ENCODE peak calls at places on chromosomes 6 and 20, in four cellular contexts. One of them, this sample, is unnamed.

GRCh38 chr20:43363506-43363905 is 94.2 kb upstream of the SRSF6 start:
- DNase-seq in astrocyte: no peak
- DNase-seq in neural progenitor cell: no peak
- DNase-seq in K562: no peak
- DNase-seq in this sample: no peak

GRCh38 chr20:15236812-15237211 is 899.4 kb upstream of the FLRT3 start:
- DNase-seq in K562: no peak
- DNase-seq in astrocyte: peak
- DNase-seq in neural progenitor cell: peak
- DNase-seq in this sample: peak

GRCh38 chr6:40427196-40427595 is 160.0 kb downstream of the LRFN2 start:
- DNase-seq in neural progenitor cell: no peak
- DNase-seq in astrocyte: no peak
- DNase-seq in K562: no peak
- DNase-seq in this sample: no peak

GRCh38 chr20:38198238-38198861 is 33.3 kb upstream of the TGM2 start:
- DNase-seq in astrocyte: peak
- DNase-seq in neural progenitor cell: no peak
- DNase-seq in K562: peak
- DNase-seq in this sample: no peak

GRCh38 chr20:371755-372542 is 8.6 kb upstream of the TRIB3 start:
- DNase-seq in K562: peak
- DNase-seq in neural progenitor cell: no peak
- DNase-seq in astrocyte: peak
- DNase-seq in this sample: peak

GRCh38 chr20:18166241-18166881 is 28.7 kb downstream of the KAT14 start:
- DNase-seq in K562: no peak
- DNase-seq in neural progenitor cell: no peak
- DNase-seq in astrocyte: no peak
- DNase-seq in this sample: no peak

GRCh38 chr6:132513821-132514545 is 1.1 kb upstream of the STX7 start:
- DNase-seq in neural progenitor cell: no peak
- DNase-seq in K562: peak
- DNase-seq in astrocyte: no peak
- DNase-seq in this sample: no peak

GRCh38 chr20:13525225-13525940 is 113.3 kb downstream of the TASP1 start:
- DNase-seq in astrocyte: peak
- DNase-seq in K562: no peak
- DNase-seq in neural progenitor cell: peak
- DNase-seq in this sample: peak

GRCh38 chr6:163741743-163742363 is 327.3 kb downstream of the QKI start:
- DNase-seq in astrocyte: no peak
- DNase-seq in neural progenitor cell: no peak
- DNase-seq in K562: peak
- DNase-seq in this sample: no peak

GRCh38 chr20:29079769-29080690 is 2177.4 kb upstream of the DEFB115 start:
- DNase-seq in astrocyte: no peak
- DNase-seq in neural progenitor cell: no peak
- DNase-seq in K562: peak
- DNase-seq in this sample: no peak

GRCh38 chr20:45911486-45912343 is at the start of gene PLTP:
- DNase-seq in neural progenitor cell: peak
- DNase-seq in astrocyte: peak
- DNase-seq in K562: peak
- DNase-seq in this sample: no peak

GRCh38 chr6:53111865-53112264 is 36.8 kb downstream of the GCM1 start:
- DNase-seq in neural progenitor cell: no peak
- DNase-seq in astrocyte: no peak
- DNase-seq in K562: no peak
- DNase-seq in this sample: peak

GRCh38 chr6:44110966-44111365 is 16.3 kb downstream of the MRPL14 start:
- DNase-seq in K562: no peak
- DNase-seq in neural progenitor cell: no peak
- DNase-seq in astrocyte: no peak
- DNase-seq in this sample: no peak

GRCh38 chr6:46015119-46015968 is at the start of gene CLIC5:
- DNase-seq in K562: no peak
- DNase-seq in neural progenitor cell: peak
- DNase-seq in astrocyte: no peak
- DNase-seq in this sample: no peak

GRCh38 chr20:38590682-38591483 is 9.9 kb downstream of the ADIG start:
- DNase-seq in K562: no peak
- DNase-seq in astrocyte: no peak
- DNase-seq in neural progenitor cell: peak
- DNase-seq in this sample: no peak

GRCh38 chr6:43887340-43887858 is 117.4 kb downstream of the VEGFA start:
- DNase-seq in K562: no peak
- DNase-seq in neural progenitor cell: no peak
- DNase-seq in astrocyte: no peak
- DNase-seq in this sample: no peak

GRCh38 chr20:37366749-37367148 is 20.8 kb downstream of the SRC start:
- DNase-seq in neural progenitor cell: no peak
- DNase-seq in astrocyte: no peak
- DNase-seq in K562: no peak
- DNase-seq in this sample: no peak

GRCh38 chr6:74057326-74057725 is 361.3 kb downstream of the CD109 start:
- DNase-seq in K562: no peak
- DNase-seq in neural progenitor cell: no peak
- DNase-seq in astrocyte: no peak
- DNase-seq in this sample: no peak

GRCh38 chr6:78835817-78836216 is 31.5 kb upstream of the IRAK1BP1 start:
- DNase-seq in neural progenitor cell: no peak
- DNase-seq in astrocyte: no peak
- DNase-seq in K562: no peak
- DNase-seq in this sample: no peak

GRCh38 chr6:44000164-44000842 is 126.9 kb downstream of the MRPL14 start:
- DNase-seq in astrocyte: peak
- DNase-seq in K562: no peak
- DNase-seq in neural progenitor cell: no peak
- DNase-seq in this sample: no peak

GRCh38 chr6:80523531-80523970 is 417.1 kb downstream of the BCKDHB start:
- DNase-seq in astrocyte: no peak
- DNase-seq in K562: peak
- DNase-seq in neural progenitor cell: peak
- DNase-seq in this sample: no peak

GRCh38 chr6:20740088-20740487 is 205.8 kb downstream of the CDKAL1 start:
- DNase-seq in K562: no peak
- DNase-seq in astrocyte: no peak
- DNase-seq in neural progenitor cell: no peak
- DNase-seq in this sample: no peak

GRCh38 chr6:68892432-68892831 is 257.4 kb downstream of the ADGRB3 start:
- DNase-seq in astrocyte: no peak
- DNase-seq in neural progenitor cell: no peak
- DNase-seq in K562: no peak
- DNase-seq in this sample: no peak

GRCh38 chr6:100138346-100139022 is 144.5 kb upstream of the MCHR2 start:
- DNase-seq in K562: no peak
- DNase-seq in astrocyte: no peak
- DNase-seq in neural progenitor cell: no peak
- DNase-seq in this sample: no peak

GRCh38 chr6:44216677-44217331 is at the start of gene MYMX:
- DNase-seq in K562: peak
- DNase-seq in neural progenitor cell: peak
- DNase-seq in astrocyte: no peak
- DNase-seq in this sample: no peak

GRCh38 chr6:31693535-31693934 is 9.6 kb downstream of the ABHD16A start:
- DNase-seq in neural progenitor cell: no peak
- DNase-seq in K562: no peak
- DNase-seq in astrocyte: no peak
- DNase-seq in this sample: no peak

GRCh38 chr20:15842872-15843271 is 730.4 kb downstream of the KIF16B start:
- DNase-seq in K562: no peak
- DNase-seq in astrocyte: no peak
- DNase-seq in neural progenitor cell: no peak
- DNase-seq in this sample: no peak

GRCh38 chr20:62367136-62367482 is at the start of gene LAMA5:
- DNase-seq in astrocyte: no peak
- DNase-seq in K562: peak
- DNase-seq in neural progenitor cell: peak
- DNase-seq in this sample: no peak

GRCh38 chr6:119541132-119541905 is 191.8 kb upstream of the MAN1A1 start:
- DNase-seq in K562: no peak
- DNase-seq in astrocyte: peak
- DNase-seq in neural progenitor cell: no peak
- DNase-seq in this sample: peak

GRCh38 chr20:37378785-37379598 is 33.1 kb downstream of the SRC start:
- DNase-seq in neural progenitor cell: no peak
- DNase-seq in astrocyte: peak
- DNase-seq in K562: peak
- DNase-seq in this sample: no peak

GRCh38 chr6:73675466-73676098 is 20.4 kb upstream of the CD109 start:
- DNase-seq in neural progenitor cell: peak
- DNase-seq in astrocyte: peak
- DNase-seq in K562: peak
- DNase-seq in this sample: peak

GRCh38 chr6:146548898-146549374 is 5.3 kb downstream of the RAB32 start:
- DNase-seq in neural progenitor cell: no peak
- DNase-seq in K562: peak
- DNase-seq in astrocyte: no peak
- DNase-seq in this sample: no peak

DNA sequence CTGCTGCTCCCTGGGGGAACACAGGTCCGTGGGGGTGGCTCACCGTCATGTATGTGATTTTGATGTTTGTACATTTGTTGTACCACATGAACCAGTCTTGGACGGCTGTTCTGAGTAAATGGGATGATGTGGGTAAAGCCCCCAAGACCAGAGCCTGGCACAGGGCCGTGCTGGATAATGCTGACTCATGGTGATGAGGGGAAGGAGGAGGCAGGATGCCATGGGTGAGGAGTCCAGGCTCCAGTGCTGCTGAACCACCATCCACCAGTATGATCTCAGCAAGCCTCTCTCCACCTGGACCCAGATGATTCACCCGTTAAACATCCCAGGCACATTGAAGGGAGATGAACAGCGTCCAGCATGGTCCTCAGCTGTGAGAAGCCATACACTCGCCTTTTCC is 9.6 kb upstream of the APCDD1L start:
- DNase-seq in neural progenitor cell: no peak
- DNase-seq in K562: no peak
- DNase-seq in astrocyte: peak
- DNase-seq in this sample: peak
- TF ChIP-seq EZH2 in neural progenitor cell: no peak
- TF ChIP-seq EZH2 in K562: no peak
- TF ChIP-seq EZH2 in astrocyte: no peak
- TF ChIP-seq EZH2 in this sample: no peak

GRCh38 chr6:108558372-108559096 is 2.2 kb upstream of the FOXO3 start:
- DNase-seq in neural progenitor cell: peak
- DNase-seq in astrocyte: peak
- DNase-seq in K562: peak
- DNase-seq in this sample: peak
- TF ChIP-seq EZH2 in neural progenitor cell: peak
- TF ChIP-seq EZH2 in astrocyte: no peak
- TF ChIP-seq EZH2 in K562: no peak
- TF ChIP-seq EZH2 in this sample: no peak

GRCh38 chr6:30463651-30464618 is 25.4 kb upstream of the HLA-E start:
- DNase-seq in K562: no peak
- DNase-seq in neural progenitor cell: no peak
- DNase-seq in astrocyte: peak
- DNase-seq in this sample: no peak
- TF ChIP-seq EZH2 in K562: no peak
- TF ChIP-seq EZH2 in neural progenitor cell: peak
- TF ChIP-seq EZH2 in astrocyte: peak
- TF ChIP-seq EZH2 in this sample: peak

DNA sequence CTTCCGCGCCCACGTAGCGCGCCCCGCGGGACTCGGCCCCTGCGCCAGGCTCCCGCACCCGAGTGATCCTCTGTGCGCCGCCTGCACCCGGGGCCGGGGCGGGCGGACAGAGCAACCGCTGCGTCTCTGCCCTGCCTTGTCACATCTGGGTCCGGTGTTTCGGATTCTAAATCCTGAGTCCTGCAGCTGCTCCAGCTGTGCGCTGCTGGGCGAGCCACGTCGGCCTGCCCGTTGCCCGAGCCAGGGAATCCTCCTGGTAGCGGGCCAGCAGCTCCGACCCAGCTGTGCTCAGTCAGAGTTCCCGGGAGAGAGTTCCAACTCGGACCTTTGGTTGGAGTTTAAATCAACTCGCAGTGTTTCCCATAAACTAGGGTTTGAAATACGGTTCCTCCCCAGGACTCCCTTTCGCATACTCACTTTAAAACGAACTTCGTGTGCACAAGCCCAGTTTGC is 268 bp upstream of the PDE10A start:
- DNase-seq in K562: no peak
- DNase-seq in astrocyte: no peak
- DNase-seq in neural progenitor cell: peak
- DNase-seq in this sample: no peak
- TF ChIP-seq EZH2 in K562: no peak
- TF ChIP-seq EZH2 in astrocyte: peak
- TF ChIP-seq EZH2 in neural progenitor cell: peak
- TF ChIP-seq EZH2 in this sample: peak

GRCh38 chr6:1383729-1384548 is 5.4 kb upstream of the FOXF2 start:
- DNase-seq in astrocyte: no peak
- DNase-seq in neural progenitor cell: peak
- DNase-seq in K562: no peak
- DNase-seq in this sample: no peak
- TF ChIP-seq EZH2 in astrocyte: peak
- TF ChIP-seq EZH2 in neural progenitor cell: peak
- TF ChIP-seq EZH2 in K562: no peak
- TF ChIP-seq EZH2 in this sample: peak

GRCh38 chr6:109720336-109720735 is 29.2 kb downstream of the FIG4 start:
- DNase-seq in neural progenitor cell: no peak
- DNase-seq in K562: no peak
- DNase-seq in astrocyte: no peak
- DNase-seq in this sample: no peak
- TF ChIP-seq EZH2 in neural progenitor cell: no peak
- TF ChIP-seq EZH2 in K562: no peak
- TF ChIP-seq EZH2 in astrocyte: no peak
- TF ChIP-seq EZH2 in this sample: no peak

GRCh38 chr6:159980474-159980873 is 11.6 kb downstream of the IGF2R start:
- DNase-seq in K562: no peak
- DNase-seq in astrocyte: no peak
- DNase-seq in neural progenitor cell: no peak
- DNase-seq in this sample: no peak

GRCh38 chr6:159979136-159979874 is 10.4 kb downstream of the IGF2R start:
- DNase-seq in astrocyte: peak
- DNase-seq in K562: peak
- DNase-seq in neural progenitor cell: peak
- DNase-seq in this sample: no peak

GRCh38 chr6:159982726-159983506 is 14.0 kb downstream of the IGF2R start:
- DNase-seq in astrocyte: no peak
- DNase-seq in neural progenitor cell: no peak
- DNase-seq in K562: no peak
- DNase-seq in this sample: no peak

GRCh38 chr6:159981591-159982245 is 12.8 kb downstream of the IGF2R start:
- DNase-seq in astrocyte: peak
- DNase-seq in neural progenitor cell: no peak
- DNase-seq in K562: peak
- DNase-seq in this sample: no peak

GRCh38 chr6:159981171-159981571 is 12.3 kb downstream of the IGF2R start:
- DNase-seq in K562: no peak
- DNase-seq in astrocyte: no peak
- DNase-seq in neural progenitor cell: no peak
- DNase-seq in this sample: no peak
- TF ChIP-seq EZH2 in K562: no peak
- TF ChIP-seq EZH2 in astrocyte: no peak
- TF ChIP-seq EZH2 in neural progenitor cell: no peak
- TF ChIP-seq EZH2 in this sample: no peak